ENCODE peak calls at places on chromosomes 6 and 20, in seven cellular contexts. U is GM23338, D is GM12864, J is foreskin fibroblast, Q is esophagus squamous epithelium, I is skeletal muscle cell, F is pancreas. G is an unnamed sample.

GRCh38 chr6:159125977-159126376 is 43.2 kb upstream of the FNDC1 start:
- DNase-seq in U (no peak), D (no peak), J (no peak), Q (no peak), I (no peak), F (no peak), G (no peak)

GRCh38 chr20:22385602-22386299 is 198.6 kb downstream of the FOXA2 start:
- DNase-seq in U (peak; percentile 32), D (no peak), J (no peak), Q (no peak), I (no peak), F (no peak), G (no peak)

GRCh38 chr6:118277631-118278030 is 270.5 kb upstream of the PLN start:
- DNase-seq in U (no peak), D (no peak), J (no peak), Q (no peak), I (no peak), F (no peak), G (no peak)

GRCh38 chr6:11427827-11428245 is 109.7 kb upstream of the TMEM170B start:
- DNase-seq in U (no peak), D (no peak), J (no peak), Q (no peak), I (no peak), F (no peak), G (no peak)

GRCh38 chr20:59939052-59939878 is 840 bp downstream of the PPP1R3D start:
- DNase-seq in U (peak; percentile 69), D (no peak), J (no peak), Q (no peak), I (no peak), F (peak; percentile 53), G (peak; percentile 56)

GRCh38 chr20:21767739-21768223 is 62.3 kb downstream of the PAX1 start:
- DNase-seq in U (peak; percentile 87), D (no peak), J (no peak), Q (no peak), I (no peak), F (peak; percentile 34), G (peak; percentile 46)

GRCh38 chr6:107646176-107646575 is 156.3 kb downstream of the SOBP start:
- DNase-seq in U (no peak), D (no peak), J (peak; percentile 71), Q (no peak), I (no peak), F (no peak), G (peak; percentile 77)

GRCh38 chr20:7772376-7772775 is 167.9 kb downstream of the HAO1 start:
- DNase-seq in U (no peak), D (no peak), J (peak; percentile 85), Q (no peak), I (peak; percentile 65), F (no peak), G (no peak)

GRCh38 chr6:6592836-6593235 is 4.3 kb downstream of the LY86 start:
- DNase-seq in U (no peak), D (no peak), J (no peak), Q (no peak), I (no peak), F (no peak), G (no peak)

GRCh38 chr20:37276494-37277252 is 12.8 kb upstream of the MANBAL start:
- DNase-seq in U (no peak), D (no peak), J (peak; percentile 94), Q (no peak), I (peak; percentile 66), F (peak; percentile 43), G (no peak)

GRCh38 chr20:19599200-19599599 is 158.9 kb upstream of the RIN2 start:
- DNase-seq in U (no peak), D (no peak), J (no peak), Q (no peak), I (no peak), F (no peak), G (no peak)

GRCh38 chr20:16806061-16806460 is 57.9 kb downstream of the OTOR start:
- DNase-seq in U (no peak), D (no peak), J (no peak), Q (no peak), I (no peak), F (no peak), G (no peak)

GRCh38 chr20:33423141-33423834 is 20.3 kb downstream of the SNTA1 start:
- DNase-seq in U (no peak), D (no peak), J (peak; percentile 96), Q (no peak), I (peak; percentile 68), F (no peak), G (no peak)

GRCh38 chr6:147806697-147807096 is 298.2 kb downstream of the SAMD5 start:
- DNase-seq in U (no peak), D (no peak), J (no peak), Q (no peak), I (no peak), F (no peak), G (no peak)

GRCh38 chr6:46015119-46015968 is at the start of gene CLIC5:
- DNase-seq in U (peak; percentile 50), D (no peak), J (peak; percentile 8), Q (no peak), I (no peak), F (peak; percentile 44), G (peak; percentile 61)

GRCh38 chr6:31620586-31621319 is at the start of gene PRRC2A:
- DNase-seq in U (peak; percentile 91), D (peak; percentile 21), J (peak; percentile 81), Q (no peak), I (no peak), F (peak; percentile 97), G (no peak)

GRCh38 chr6:138885156-138885819 is 89.4 kb downstream of the ECT2L start:
- DNase-seq in U (peak; percentile 32), D (no peak), J (no peak), Q (no peak), I (no peak), F (no peak), G (no peak)

GRCh38 chr6:131136021-131136847 is 967 bp downstream of the AKAP7 start:
- DNase-seq in U (no peak), D (no peak), J (peak; percentile 66), Q (no peak), I (peak; percentile 9), F (no peak), G (no peak)

GRCh38 chr6:55825402-55826051 is 49.9 kb downstream of the BMP5 start:
- DNase-seq in U (no peak), D (no peak), J (peak; percentile 83), Q (no peak), I (peak; percentile 49), F (no peak), G (no peak)

GRCh38 chr20:21288587-21289370 is 14.4 kb upstream of the XRN2 start:
- DNase-seq in U (no peak), D (no peak), J (no peak), Q (no peak), I (no peak), F (no peak), G (no peak)

GRCh38 chr6:26268659-26269402 is 96.2 kb upstream of the BTN3A2 start:
- DNase-seq in U (peak; percentile 96), D (no peak), J (peak; percentile 77), Q (no peak), I (no peak), F (no peak), G (no peak)
- H3K4me3 ChIP-seq in U (peak overlapping the region; percentile 76), D (no peak overlapping the region), J (no peak overlapping the region), Q (no peak overlapping the region), I (no peak overlapping the region), F (no peak overlapping the region), G (no peak overlapping the region)

DNA sequence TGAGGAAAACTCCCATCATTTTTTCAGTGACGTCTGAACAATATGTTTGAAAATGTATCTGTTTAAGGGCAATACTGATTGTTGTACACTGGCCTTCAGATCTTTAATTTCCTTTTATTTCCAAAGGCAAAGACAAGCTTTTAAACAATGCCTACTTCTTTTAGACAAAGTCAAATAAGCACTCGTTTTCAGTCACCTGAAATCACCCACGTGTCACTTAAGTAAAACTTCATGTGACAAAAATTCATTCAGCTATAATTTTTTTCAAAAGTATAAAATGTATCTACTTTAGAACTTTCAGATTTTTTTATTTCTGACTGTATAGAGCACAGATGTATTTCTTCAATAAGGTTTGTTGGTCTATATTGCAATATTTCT is 113.5 kb upstream of the BEND6 start:
- DNase-seq in U (no peak), D (no peak), J (no peak), Q (no peak), I (no peak), F (no peak), G (no peak)
- H3K4me3 ChIP-seq in U (peak overlapping the region; percentile 87), D (peak overlapping the region; percentile 99), J (peak overlapping the region; percentile 81), Q (peak overlapping the region; percentile 3), I (peak overlapping the region; percentile 86), F (no peak overlapping the region), G (peak overlapping the region; percentile 67)

DNA sequence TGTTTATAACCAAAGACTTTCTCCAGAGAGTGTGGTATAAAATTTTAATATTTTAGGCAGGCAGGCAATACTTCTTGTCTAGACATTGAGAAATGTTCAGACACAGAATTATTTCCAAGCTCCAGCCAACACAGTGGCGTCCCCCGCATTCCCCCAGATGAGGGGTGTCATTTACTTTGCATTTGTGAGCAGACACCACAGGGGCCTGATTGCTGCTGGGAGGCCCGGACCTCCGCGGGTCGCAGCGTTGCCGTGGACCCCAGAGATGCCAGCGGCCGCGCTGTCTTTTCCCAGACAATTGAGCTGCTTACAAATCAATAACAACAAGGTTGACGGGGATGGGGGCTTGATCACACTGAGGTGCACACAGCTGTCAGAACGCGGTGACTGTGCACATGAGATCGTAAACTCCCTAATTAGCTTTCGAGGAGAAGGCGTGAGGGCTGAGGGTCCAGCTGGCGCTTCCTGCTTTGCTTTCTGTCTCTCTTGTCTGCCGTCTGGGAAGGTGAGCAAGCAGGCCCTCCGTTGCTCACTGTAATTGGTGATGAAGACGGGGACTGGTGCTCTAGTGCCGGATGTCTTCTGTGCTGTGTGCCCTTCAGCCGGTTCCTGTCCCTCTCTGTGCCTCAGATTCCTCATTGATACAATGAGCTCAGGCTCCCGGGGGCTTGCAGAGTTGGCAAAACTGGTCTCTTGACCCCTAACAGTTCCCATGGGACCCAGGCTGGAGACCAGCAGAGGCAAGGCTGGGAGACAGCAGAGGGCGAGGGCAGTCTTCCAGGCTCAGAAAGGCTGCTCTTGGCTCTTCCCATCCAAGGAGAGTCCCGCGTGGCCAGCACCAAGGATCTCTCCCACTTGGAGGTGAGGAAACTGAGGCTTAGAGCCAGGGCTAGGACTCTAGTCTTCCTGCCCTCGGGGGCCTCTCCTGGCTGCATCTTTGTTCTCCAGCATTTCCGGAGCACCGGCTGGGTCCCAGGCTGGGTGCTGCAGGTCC is 125.9 kb upstream of the PMEPA1 start:
- DNase-seq in U (peak; percentile 31), D (no peak), J (no peak), Q (no peak), I (no peak), F (no peak), G (no peak)
- H3K4me3 ChIP-seq in U (no peak overlapping the region), D (no peak overlapping the region), J (no peak overlapping the region), Q (no peak overlapping the region), I (no peak overlapping the region), F (no peak overlapping the region), G (no peak overlapping the region)

DNA sequence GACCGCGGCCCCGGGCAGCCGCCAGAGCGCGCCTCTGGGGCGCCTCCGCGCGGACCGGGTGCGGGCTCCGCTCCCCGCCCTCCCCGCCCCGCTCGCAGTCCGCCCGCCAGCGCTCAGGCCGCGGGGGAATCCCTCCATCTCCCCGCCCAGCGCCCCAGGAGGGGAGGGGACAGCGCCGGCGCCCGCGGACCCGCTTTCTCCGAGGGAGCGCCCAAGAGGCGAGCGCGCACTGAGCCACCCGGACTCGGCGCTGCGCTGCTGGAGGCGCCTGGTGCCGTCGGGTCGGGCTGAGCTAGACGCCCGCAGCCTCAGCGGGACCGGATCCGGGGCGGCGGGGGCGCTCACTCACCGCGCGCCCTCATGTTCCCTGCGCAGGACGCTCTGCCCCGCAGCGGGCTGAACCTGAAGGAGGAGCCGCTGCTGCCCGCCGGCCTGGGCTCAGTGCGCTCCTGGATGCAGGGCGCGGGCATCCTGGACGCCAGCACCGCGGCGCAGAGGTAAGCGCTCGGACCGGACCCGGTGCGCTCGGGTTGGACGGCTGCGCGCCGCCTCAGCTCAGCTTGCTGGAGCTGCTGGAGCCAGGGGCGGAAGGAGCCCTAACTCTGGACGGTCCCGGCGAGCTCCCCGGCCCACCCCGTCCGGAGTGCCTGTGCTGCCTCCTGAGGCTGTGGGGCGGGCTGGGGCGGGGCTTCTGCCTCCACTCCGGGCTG is 861 bp downstream of the EBF4 start:
- DNase-seq in U (peak; percentile 63), D (no peak), J (peak; percentile 30), Q (no peak), I (no peak), F (peak; percentile 57), G (no peak)
- H3K4me3 ChIP-seq in U (peak overlapping the region; percentile 46), D (no peak overlapping the region), J (no peak overlapping the region), Q (peak overlapping the region; percentile 61), I (peak overlapping the region; percentile 32), F (peak overlapping the region; percentile 50), G (peak overlapping the region; percentile 53)